ENCODE peak calls at places on chromosomes 11 and 22, in seven cellular contexts. One of them, this sample, is unnamed.
A peak's percentile ranks its signal among the peaks of the same experiment; 100 is the strongest.

GRCh38 chr22:33780761-33781160 is 139.5 kb downstream of the LARGE1 start:
- DNase-seq in mesendoderm: no peak
- DNase-seq in right atrium auricular region: no peak
- DNase-seq in sigmoid colon: no peak
- DNase-seq in vagina: no peak
- DNase-seq in MM.1S: no peak
- DNase-seq in tibial artery: no peak
- DNase-seq in this sample: no peak

GRCh38 chr11:18768472-18768901 is 23.1 kb downstream of the PTPN5 start:
- DNase-seq in mesendoderm: no peak
- DNase-seq in vagina: no peak
- DNase-seq in tibial artery: no peak
- DNase-seq in sigmoid colon: no peak
- DNase-seq in MM.1S: peak; percentile 79
- DNase-seq in right atrium auricular region: no peak
- DNase-seq in this sample: no peak

GRCh38 chr11:126496576-126497403 is 141.3 kb downstream of the ST3GAL4 start:
- DNase-seq in MM.1S: no peak
- DNase-seq in mesendoderm: no peak
- DNase-seq in tibial artery: no peak
- DNase-seq in vagina: no peak
- DNase-seq in sigmoid colon: peak; percentile 62
- DNase-seq in right atrium auricular region: no peak
- DNase-seq in this sample: no peak

GRCh38 chr11:32895471-32895870 is 2.9 kb downstream of the QSER1 start:
- DNase-seq in mesendoderm: peak; percentile 79
- DNase-seq in sigmoid colon: no peak
- DNase-seq in right atrium auricular region: no peak
- DNase-seq in MM.1S: no peak
- DNase-seq in tibial artery: no peak
- DNase-seq in vagina: no peak
- DNase-seq in this sample: no peak

GRCh38 chr11:78313181-78313788 is 104.3 kb downstream of the GAB2 start:
- DNase-seq in tibial artery: no peak
- DNase-seq in sigmoid colon: no peak
- DNase-seq in vagina: no peak
- DNase-seq in MM.1S: no peak
- DNase-seq in mesendoderm: no peak
- DNase-seq in right atrium auricular region: peak; percentile 65
- DNase-seq in this sample: no peak

GRCh38 chr11:46055371-46055770 is 65.9 kb downstream of the PHF21A start:
- DNase-seq in right atrium auricular region: no peak
- DNase-seq in sigmoid colon: no peak
- DNase-seq in mesendoderm: peak; percentile 80
- DNase-seq in vagina: no peak
- DNase-seq in MM.1S: no peak
- DNase-seq in tibial artery: no peak
- DNase-seq in this sample: no peak

GRCh38 chr11:5737091-5737490 is 843 bp downstream of the OR56B1 start:
- DNase-seq in vagina: no peak
- DNase-seq in mesendoderm: no peak
- DNase-seq in MM.1S: no peak
- DNase-seq in right atrium auricular region: no peak
- DNase-seq in tibial artery: no peak
- DNase-seq in sigmoid colon: no peak
- DNase-seq in this sample: no peak

GRCh38 chr11:19087658-19088057 is 27.1 kb upstream of the MRGPRX2 start:
- DNase-seq in MM.1S: no peak
- DNase-seq in right atrium auricular region: no peak
- DNase-seq in mesendoderm: no peak
- DNase-seq in sigmoid colon: no peak
- DNase-seq in tibial artery: no peak
- DNase-seq in vagina: no peak
- DNase-seq in this sample: no peak

GRCh38 chr22:44907765-44908737 is 101.8 kb downstream of the PHF21B start:
- DNase-seq in tibial artery: peak; percentile 37
- DNase-seq in mesendoderm: no peak
- DNase-seq in sigmoid colon: no peak
- DNase-seq in right atrium auricular region: no peak
- DNase-seq in MM.1S: no peak
- DNase-seq in vagina: no peak
- DNase-seq in this sample: no peak

GRCh38 chr11:59923813-59924212 is 14.4 kb upstream of the OOSP1 start:
- DNase-seq in mesendoderm: peak; percentile 64
- DNase-seq in MM.1S: no peak
- DNase-seq in sigmoid colon: no peak
- DNase-seq in right atrium auricular region: no peak
- DNase-seq in tibial artery: no peak
- DNase-seq in vagina: no peak
- DNase-seq in this sample: no peak

GRCh38 chr11:115464269-115464668 is 39.9 kb downstream of the CADM1 start:
- DNase-seq in right atrium auricular region: no peak
- DNase-seq in vagina: no peak
- DNase-seq in MM.1S: no peak
- DNase-seq in sigmoid colon: no peak
- DNase-seq in mesendoderm: no peak
- DNase-seq in tibial artery: no peak
- DNase-seq in this sample: no peak

GRCh38 chr11:24589064-24589463 is 92.2 kb downstream of the LUZP2 start:
- DNase-seq in mesendoderm: no peak
- DNase-seq in MM.1S: no peak
- DNase-seq in tibial artery: no peak
- DNase-seq in vagina: no peak
- DNase-seq in right atrium auricular region: no peak
- DNase-seq in sigmoid colon: no peak
- DNase-seq in this sample: no peak

GRCh38 chr11:94787798-94788197 is 19.6 kb downstream of the AMOTL1 start:
- DNase-seq in right atrium auricular region: no peak
- DNase-seq in vagina: no peak
- DNase-seq in MM.1S: no peak
- DNase-seq in tibial artery: no peak
- DNase-seq in sigmoid colon: no peak
- DNase-seq in mesendoderm: peak; percentile 67
- DNase-seq in this sample: no peak

GRCh38 chr11:2691991-2692841 is 7.6 kb downstream of the KCNQ1OT1 start:
- DNase-seq in tibial artery: peak; percentile 19
- DNase-seq in sigmoid colon: peak; percentile 40
- DNase-seq in vagina: no peak
- DNase-seq in MM.1S: no peak
- DNase-seq in mesendoderm: peak; percentile 85
- DNase-seq in right atrium auricular region: no peak
- DNase-seq in this sample: no peak

GRCh38 chr11:113578715-113579250 is 103.6 kb upstream of the DRD2 start:
- DNase-seq in right atrium auricular region: no peak
- DNase-seq in MM.1S: no peak
- DNase-seq in tibial artery: no peak
- DNase-seq in sigmoid colon: no peak
- DNase-seq in mesendoderm: no peak
- DNase-seq in vagina: no peak
- DNase-seq in this sample: no peak

GRCh38 chr11:101470881-101471535 is 112.8 kb downstream of the TRPC6 start:
- DNase-seq in vagina: no peak
- DNase-seq in tibial artery: no peak
- DNase-seq in right atrium auricular region: no peak
- DNase-seq in mesendoderm: no peak
- DNase-seq in MM.1S: no peak
- DNase-seq in sigmoid colon: no peak
- DNase-seq in this sample: no peak

GRCh38 chr11:113477321-113477720 is 2.1 kb upstream of the DRD2 start:
- DNase-seq in tibial artery: no peak
- DNase-seq in right atrium auricular region: no peak
- DNase-seq in sigmoid colon: no peak
- DNase-seq in vagina: peak; percentile 32
- DNase-seq in MM.1S: no peak
- DNase-seq in mesendoderm: peak; percentile 44
- DNase-seq in this sample: no peak

GRCh38 chr22:49021097-49021925 is 806.4 kb downstream of the BRD1 start:
- DNase-seq in MM.1S: no peak
- DNase-seq in sigmoid colon: peak; percentile 58
- DNase-seq in tibial artery: peak; percentile 44
- DNase-seq in right atrium auricular region: no peak
- DNase-seq in vagina: no peak
- DNase-seq in mesendoderm: no peak
- DNase-seq in this sample: no peak

GRCh38 chr11:106076421-106076922 is 675 bp downstream of the KBTBD3 start:
- DNase-seq in vagina: no peak
- DNase-seq in MM.1S: no peak
- DNase-seq in mesendoderm: no peak
- DNase-seq in tibial artery: peak; percentile 49
- DNase-seq in sigmoid colon: peak; percentile 61
- DNase-seq in right atrium auricular region: no peak
- DNase-seq in this sample: no peak

GRCh38 chr22:17269224-17269606 is 50.0 kb upstream of the ADA2 start:
- DNase-seq in tibial artery: no peak
- DNase-seq in MM.1S: no peak
- DNase-seq in sigmoid colon: no peak
- DNase-seq in vagina: no peak
- DNase-seq in right atrium auricular region: no peak
- DNase-seq in mesendoderm: no peak
- DNase-seq in this sample: no peak

GRCh38 chr22:29480512-29481264 is 670 bp downstream of the NEFH start:
- DNase-seq in sigmoid colon: no peak
- DNase-seq in MM.1S: no peak
- DNase-seq in mesendoderm: peak; percentile 86
- DNase-seq in right atrium auricular region: no peak
- DNase-seq in vagina: no peak
- DNase-seq in tibial artery: no peak
- DNase-seq in this sample: peak; percentile 16

GRCh38 chr11:20566591-20567434 is 32.6 kb upstream of the SLC6A5 start:
- DNase-seq in vagina: no peak
- DNase-seq in tibial artery: no peak
- DNase-seq in right atrium auricular region: no peak
- DNase-seq in MM.1S: no peak
- DNase-seq in sigmoid colon: no peak
- DNase-seq in mesendoderm: no peak
- DNase-seq in this sample: no peak

GRCh38 chr11:95338430-95338991 is 107.5 kb upstream of the SESN3 start:
- DNase-seq in vagina: no peak
- DNase-seq in tibial artery: peak; percentile 69
- DNase-seq in right atrium auricular region: peak; percentile 69
- DNase-seq in mesendoderm: no peak
- DNase-seq in MM.1S: no peak
- DNase-seq in sigmoid colon: peak; percentile 90
- DNase-seq in this sample: peak; percentile 28

GRCh38 chr11:119585038-119585666 is 143.8 kb downstream of the NECTIN1 start:
- DNase-seq in mesendoderm: peak; percentile 66
- DNase-seq in vagina: no peak
- DNase-seq in sigmoid colon: no peak
- DNase-seq in tibial artery: no peak
- DNase-seq in MM.1S: no peak
- DNase-seq in right atrium auricular region: no peak
- DNase-seq in this sample: no peak

GRCh38 chr11:80362578-80362977 is 921.7 kb upstream of the TENM4 start:
- DNase-seq in right atrium auricular region: no peak
- DNase-seq in mesendoderm: no peak
- DNase-seq in MM.1S: no peak
- DNase-seq in tibial artery: no peak
- DNase-seq in sigmoid colon: no peak
- DNase-seq in vagina: no peak
- DNase-seq in this sample: no peak

GRCh38 chr11:12087075-12087775 is 23.2 kb upstream of the MICAL2 start:
- DNase-seq in sigmoid colon: no peak
- DNase-seq in tibial artery: peak; percentile 85
- DNase-seq in vagina: no peak
- DNase-seq in mesendoderm: peak; percentile 66
- DNase-seq in MM.1S: peak; percentile 62
- DNase-seq in right atrium auricular region: no peak
- DNase-seq in this sample: no peak

DNA sequence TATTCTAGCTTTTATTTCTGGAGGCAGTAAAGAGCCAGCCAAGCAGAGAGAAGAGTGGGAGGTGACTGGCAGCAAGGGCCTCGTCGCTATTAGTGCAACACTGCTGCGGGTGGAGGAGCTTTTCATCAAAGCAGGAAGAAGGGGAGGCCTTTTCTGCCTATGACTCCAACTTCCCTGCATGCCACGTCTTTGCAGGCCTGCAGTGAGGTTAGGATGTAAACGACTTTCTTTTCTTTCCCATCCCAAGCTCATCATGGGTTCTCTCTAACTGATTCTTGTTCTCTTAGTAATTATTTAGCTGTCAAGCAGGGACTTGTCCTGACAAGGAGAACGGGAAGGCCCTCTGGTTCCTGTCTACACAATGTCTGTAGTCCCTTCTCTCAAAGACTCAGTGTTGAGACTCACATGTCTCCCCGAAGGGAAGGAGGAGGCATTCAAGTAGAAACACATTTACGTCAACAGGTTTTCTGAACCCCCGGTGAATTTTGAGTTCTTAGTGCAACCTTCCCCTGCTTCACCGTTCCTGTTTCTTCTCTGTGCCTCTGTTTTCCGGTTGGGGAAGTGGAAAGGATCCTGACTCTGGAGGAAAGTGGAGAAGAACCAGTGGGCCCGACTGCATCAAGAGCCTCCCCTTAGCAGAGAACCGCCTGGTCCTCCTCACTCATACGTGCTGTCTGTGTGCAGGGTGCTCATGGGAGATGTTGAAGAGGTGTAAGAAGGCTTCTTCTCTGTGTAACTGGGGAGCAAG is 56.9 kb downstream of the PACS1 start:
- DNase-seq in mesendoderm: peak; percentile 68
- DNase-seq in right atrium auricular region: peak; percentile 77
- DNase-seq in tibial artery: peak; percentile 69
- DNase-seq in sigmoid colon: peak; percentile 72
- DNase-seq in MM.1S: no peak
- DNase-seq in vagina: no peak
- DNase-seq in this sample: peak; percentile 46
- H3K27ac ChIP-seq in mesendoderm: peak overlapping the region; percentile 4
- H3K27ac ChIP-seq in right atrium auricular region: peak overlapping the region; percentile 62
- H3K27ac ChIP-seq in tibial artery: peak overlapping the region; percentile 57
- H3K27ac ChIP-seq in sigmoid colon: no peak overlapping the region
- H3K27ac ChIP-seq in MM.1S: no peak overlapping the region
- H3K27ac ChIP-seq in vagina: peak overlapping the region; percentile 77
- H3K27ac ChIP-seq in this sample: peak overlapping the region; percentile 82

GRCh38 chr11:86799680-86800075 is 664 bp upstream of the PRSS23 start:
- DNase-seq in MM.1S: no peak
- DNase-seq in tibial artery: peak; percentile 70
- DNase-seq in mesendoderm: peak; percentile 50
- DNase-seq in sigmoid colon: peak; percentile 78
- DNase-seq in vagina: no peak
- DNase-seq in right atrium auricular region: no peak
- DNase-seq in this sample: no peak
- H3K4me3 ChIP-seq in MM.1S: peak overlapping the region; percentile 51
- H3K4me3 ChIP-seq in tibial artery: peak overlapping the region; percentile 91
- H3K4me3 ChIP-seq in mesendoderm: no peak overlapping the region
- H3K4me3 ChIP-seq in sigmoid colon: peak overlapping the region; percentile 78
- H3K4me3 ChIP-seq in vagina: peak overlapping the region; percentile 79
- H3K4me3 ChIP-seq in right atrium auricular region: peak overlapping the region; percentile 72
- H3K4me3 ChIP-seq in this sample: peak overlapping the region; percentile 82

GRCh38 chr11:60994450-60995135 is 23.1 kb downstream of the CD6 start:
- DNase-seq in tibial artery: no peak
- DNase-seq in right atrium auricular region: no peak
- DNase-seq in sigmoid colon: no peak
- DNase-seq in MM.1S: peak; percentile 18
- DNase-seq in vagina: no peak
- DNase-seq in mesendoderm: no peak
- DNase-seq in this sample: no peak
- H3K4me1 ChIP-seq in tibial artery: no peaks in the 10 kb centered on the region
- H3K4me1 ChIP-seq in right atrium auricular region: peaks cover 15% of the 10 kb centered on the region
- H3K4me1 ChIP-seq in sigmoid colon: no peaks in the 10 kb centered on the region
- H3K4me1 ChIP-seq in MM.1S: no peaks in the 10 kb centered on the region
- H3K4me1 ChIP-seq in vagina: no peaks in the 10 kb centered on the region
- H3K4me1 ChIP-seq in mesendoderm: no peaks in the 10 kb centered on the region
- H3K4me1 ChIP-seq in this sample: peaks cover 15% of the 10 kb centered on the region

GRCh38 chr11:118004543-118005223 is 18.5 kb downstream of the IL10RA start:
- DNase-seq in vagina: no peak
- DNase-seq in right atrium auricular region: no peak
- DNase-seq in tibial artery: no peak
- DNase-seq in mesendoderm: no peak
- DNase-seq in MM.1S: no peak
- DNase-seq in sigmoid colon: no peak
- DNase-seq in this sample: no peak
- H3K27ac ChIP-seq in vagina: no peak overlapping the region
- H3K27ac ChIP-seq in right atrium auricular region: no peak overlapping the region
- H3K27ac ChIP-seq in tibial artery: no peak overlapping the region
- H3K27ac ChIP-seq in mesendoderm: no peak overlapping the region
- H3K27ac ChIP-seq in MM.1S: no peak overlapping the region
- H3K27ac ChIP-seq in sigmoid colon: no peak overlapping the region
- H3K27ac ChIP-seq in this sample: no peak overlapping the region